ENCODE peak calls at places on chromosome 4, in nine cellular contexts. B, O, D, W, S, M, Q, N and K are unnamed samples.

GRCh38 chr4:2289311-2289954 is 27.5 kb upstream of the MXD4 start:
- DNase-seq in Q (no peak), W (no peak), B (peak), N (no peak), S (no peak), O (no peak), D (no peak), M (no peak), K (no peak)

GRCh38 chr4:31089815-31090214 is 369.6 kb downstream of the PCDH7 start:
- DNase-seq in B (peak), Q (peak), M (no peak), S (peak), N (peak), O (peak), D (peak), W (peak), K (no peak)

GRCh38 chr4:3188118-3188517 is 60.8 kb upstream of the MSANTD1 start:
- DNase-seq in Q (no peak), O (no peak), S (no peak), N (no peak), B (no peak), W (no peak), D (no peak), M (no peak), K (no peak)

GRCh38 chr4:167234388-167234881 is at the start of gene SPOCK3:
- DNase-seq in Q (peak), O (peak), W (peak), N (peak), B (peak), S (peak), D (peak), M (no peak), K (peak)

GRCh38 chr4:149164282-149164681 is 651.4 kb downstream of the IQCM start:
- DNase-seq in O (no peak), S (peak), M (peak), B (no peak), N (peak), Q (peak), W (no peak), D (peak), K (no peak)

GRCh38 chr4:156242390-156242789 is 288.7 kb upstream of the CTSO start:
- DNase-seq in W (no peak), D (peak), N (no peak), O (no peak), M (no peak), B (no peak), S (no peak), Q (peak), K (no peak)

GRCh38 chr4:123824524-123824923 is 427.9 kb downstream of the SPRY1 start:
- DNase-seq in W (no peak), B (no peak), M (no peak), D (no peak), O (no peak), S (peak), Q (peak), N (no peak), K (no peak)

GRCh38 chr4:48766393-48766792 is 13.7 kb downstream of the FRYL start:
- DNase-seq in D (no peak), N (no peak), W (no peak), S (no peak), M (no peak), B (no peak), Q (no peak), O (no peak), K (no peak)

GRCh38 chr4:102104278-102104677 is 241.0 kb downstream of the SLC39A8 start:
- DNase-seq in B (no peak), M (no peak), Q (no peak), W (no peak), D (peak), O (no peak), N (no peak), S (no peak), K (no peak)

GRCh38 chr4:125433453-125433852 is 118.7 kb downstream of the FAT4 start:
- DNase-seq in D (peak), W (no peak), O (no peak), B (no peak), Q (peak), S (peak), N (no peak), M (peak), K (no peak)

GRCh38 chr4:88792268-88792781 is 94.7 kb upstream of the NAP1L5 start:
- DNase-seq in N (peak), B (no peak), S (peak), W (no peak), D (peak), O (peak), Q (peak), M (peak), K (no peak)

DNA sequence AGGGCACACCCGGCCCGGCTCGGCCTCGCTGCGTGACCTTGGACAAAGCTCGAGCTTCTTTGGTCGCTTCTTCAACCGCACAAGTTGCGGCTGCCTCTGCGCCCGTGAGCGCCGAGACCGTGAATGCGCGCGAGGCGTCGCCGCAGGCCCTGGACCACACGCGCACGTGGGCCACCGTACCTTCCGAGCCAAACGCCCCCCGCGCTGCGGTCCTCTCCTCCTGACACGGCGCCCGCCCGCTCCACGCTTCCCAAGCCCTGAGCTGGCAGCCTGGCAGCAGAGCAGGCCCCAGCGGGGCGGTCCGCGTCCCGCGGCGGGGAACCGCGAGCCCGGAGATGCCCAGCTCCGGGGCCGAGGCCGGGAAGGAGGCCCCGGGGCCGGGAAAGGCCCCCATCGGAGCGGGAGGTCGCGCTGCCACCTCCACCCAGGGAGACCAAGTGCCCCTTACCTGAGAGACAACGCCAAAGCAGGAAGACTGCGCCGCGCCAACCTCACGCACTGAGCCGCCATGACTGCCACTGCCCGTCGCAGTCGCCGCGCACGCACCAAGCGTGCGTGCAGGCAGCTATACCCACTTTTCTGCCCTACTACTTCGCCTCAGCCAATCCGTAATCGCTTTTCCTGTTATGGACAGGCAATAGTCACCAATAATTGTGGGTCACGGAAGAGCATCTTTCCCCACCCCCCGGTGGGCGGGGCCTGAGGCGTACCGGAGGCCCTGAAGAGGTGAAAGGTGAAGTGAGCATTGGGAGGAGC is at the start of gene GRPEL1:
- DNase-seq in B (peak), D (peak), O (peak), S (peak), W (peak), N (peak), M (peak), Q (peak), K (peak)
- TF ChIP-seq CTCF in B (peak), D (no peak), O (no peak), S (no peak), W (no peak), N (no peak), M (no peak), Q (no peak), K (no peak)

GRCh38 chr4:177380730-177381287 is 61.4 kb downstream of the AGA start:
- DNase-seq in W (no peak), S (peak), D (no peak), Q (no peak), N (peak), B (no peak), O (peak), M (no peak), K (no peak)
- TF ChIP-seq CTCF in W (peak), S (peak), D (no peak), Q (peak), N (peak), B (no peak), O (peak), M (no peak), K (peak)

GRCh38 chr4:135718019-135718418 is 1516.4 kb upstream of the PABPC4L start:
- DNase-seq in N (no peak), W (peak), M (no peak), Q (peak), S (no peak), O (peak), D (peak), B (no peak), K (no peak)
- TF ChIP-seq CTCF in N (no peak), W (peak), M (no peak), Q (peak), S (no peak), O (peak), D (no peak), B (no peak), K (peak)

GRCh38 chr4:68271851-68272756 is 26.6 kb upstream of the TMPRSS11B start:
- DNase-seq in D (peak), S (peak), M (peak), N (peak), W (peak), Q (peak), B (no peak), O (peak), K (no peak)
- TF ChIP-seq CTCF in D (peak), S (peak), M (peak), N (peak), W (peak), Q (peak), B (peak), O (peak), K (peak)

GRCh38 chr4:140252144-140252741 is 98.3 kb upstream of the MAML3 start:
- DNase-seq in W (no peak), N (peak), O (peak), M (no peak), B (peak), S (no peak), D (no peak), Q (peak), K (no peak)
- TF ChIP-seq CTCF in W (no peak), N (no peak), O (no peak), M (no peak), B (no peak), S (no peak), D (no peak), Q (no peak), K (no peak)

GRCh38 chr4:41693629-41694028 is 54.9 kb downstream of the PHOX2B start:
- DNase-seq in N (peak), B (no peak), W (no peak), S (peak), O (peak), D (peak), M (no peak), Q (peak), K (no peak)
- TF ChIP-seq CTCF in N (peak), B (peak), W (peak), S (peak), O (peak), D (peak), M (peak), Q (peak), K (peak)

DNA sequence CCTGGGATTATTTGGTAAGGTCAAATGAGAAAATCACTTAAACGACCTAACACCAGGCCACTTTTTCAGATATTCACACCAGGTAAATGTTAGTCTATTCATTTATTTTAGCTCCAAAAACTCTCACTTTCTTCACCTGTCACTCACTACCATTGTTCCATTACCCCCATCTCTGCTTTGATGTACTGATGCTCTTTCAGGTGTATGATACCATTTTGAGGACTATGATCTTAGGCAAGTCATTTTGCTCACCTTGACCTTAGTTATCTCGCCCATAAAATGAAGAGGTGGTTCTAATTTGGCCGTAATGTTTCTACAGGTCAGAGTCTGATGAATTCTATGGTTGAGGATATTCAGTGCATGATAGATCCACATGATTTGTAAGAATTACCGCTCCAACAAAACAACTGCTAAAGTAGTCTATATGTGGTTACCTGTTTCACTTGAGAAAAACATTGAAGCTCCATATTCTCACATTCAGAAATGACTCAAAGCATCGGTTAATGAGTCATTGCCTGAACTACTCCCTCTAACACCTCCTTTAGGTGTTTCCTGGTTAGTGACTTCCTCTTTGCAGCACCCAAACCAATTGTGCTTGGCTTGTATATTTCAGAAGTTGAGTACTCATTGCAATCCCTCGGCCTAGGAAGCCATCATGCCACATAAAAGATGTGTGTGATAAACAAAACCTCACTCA is 4.5 kb downstream of the DTHD1 start:
- DNase-seq in D (no peak), M (no peak), N (no peak), B (no peak), Q (no peak), S (no peak), O (peak), W (peak), K (no peak)
- TF ChIP-seq CTCF in D (no peak), M (no peak), N (no peak), B (no peak), Q (no peak), S (no peak), O (no peak), W (no peak), K (no peak)

DNA sequence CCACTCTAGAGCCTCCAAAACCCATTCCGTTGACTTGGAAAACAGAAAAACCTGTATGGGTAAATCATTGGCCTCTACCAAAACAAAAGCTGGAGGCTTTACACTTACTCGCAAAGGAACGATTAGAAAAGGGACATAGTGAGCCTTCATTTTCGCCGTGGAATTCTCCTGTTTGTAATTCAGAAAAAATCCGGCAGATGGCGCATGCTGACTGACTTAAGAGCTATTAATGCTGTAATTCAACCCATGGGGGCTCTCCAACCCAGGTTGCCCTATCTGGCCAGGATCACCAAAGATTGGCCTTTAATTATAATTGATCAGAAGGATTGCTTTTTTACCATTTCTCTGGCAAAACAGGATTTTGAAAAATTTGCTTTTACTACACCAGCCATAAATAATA is 60.8 kb downstream of the ZNF732 start:
- DNase-seq in M (no peak), Q (peak), S (peak), W (peak), D (peak), B (no peak), O (peak), N (peak), K (no peak)
- TF ChIP-seq CTCF in M (peak), Q (peak), S (peak), W (peak), D (peak), B (peak), O (peak), N (no peak), K (peak)

GRCh38 chr4:169270810-169271691 is at the start of gene SH3RF1:
- DNase-seq in O (peak), N (peak), M (no peak), Q (peak), B (peak), S (peak), D (peak), W (no peak), K (peak)
- TF ChIP-seq CTCF in O (no peak), N (peak), M (peak), Q (peak), B (peak), S (no peak), D (no peak), W (no peak), K (peak)